ENCODE peak calls at places on chromosomes 1 and 21, in four cellular contexts. I, Y, K and T are unnamed samples.
A peak's percentile ranks its signal among the peaks of the same experiment; 100 is the strongest.

GRCh38 chr1:34188418-34188817 is 11.7 kb downstream of the C1orf94 start:
- DNase-seq in I (no peak), Y (no peak), K (no peak), T (no peak)

GRCh38 chr1:158101944-158102343 is 78.8 kb upstream of the CD1D start:
- DNase-seq in I (no peak), Y (no peak), K (peak; percentile 19), T (peak; percentile 51)

GRCh38 chr1:108830119-108831008 is 26.5 kb downstream of the AKNAD1 start:
- DNase-seq in I (peak; percentile 44), Y (peak; percentile 90), K (peak; percentile 89), T (peak; percentile 95)

GRCh38 chr1:194227157-194227556 is 1040.7 kb upstream of the B3GALT2 start:
- DNase-seq in I (no peak), Y (no peak), K (no peak), T (peak; percentile 43)

GRCh38 chr1:22528451-22528850 is 34.8 kb upstream of the EPHA8 start:
- DNase-seq in I (no peak), Y (no peak), K (no peak), T (no peak)

GRCh38 chr1:172581779-172582178 is 48.8 kb downstream of the SUCO start:
- DNase-seq in I (no peak), Y (peak; percentile 47), K (peak; percentile 49), T (no peak)

GRCh38 chr1:186977266-186977957 is 148.7 kb downstream of the PLA2G4A start:
- DNase-seq in I (no peak), Y (peak; percentile 18), K (no peak), T (no peak)

GRCh38 chr21:25903599-25903998 is 168.8 kb downstream of the GABPA start:
- DNase-seq in I (no peak), Y (no peak), K (no peak), T (no peak)

GRCh38 chr1:1914842-1915692 is at the start of gene CALML6:
- DNase-seq in I (peak; percentile 11), Y (no peak), K (no peak), T (no peak)

GRCh38 chr1:177017453-177017852 is 147.1 kb downstream of the ASTN1 start:
- DNase-seq in I (no peak), Y (no peak), K (no peak), T (no peak)

GRCh38 chr1:204495078-204495753 is 611 bp upstream of the PIK3C2B start:
- DNase-seq in I (no peak), Y (no peak), K (no peak), T (peak; percentile 34)

GRCh38 chr1:26296340-26297056 is 9.9 kb downstream of the UBXN11 start:
- DNase-seq in I (no peak), Y (no peak), K (no peak), T (no peak)

GRCh38 chr1:109532365-109533136 is 7.1 kb upstream of the GPR61 start:
- DNase-seq in I (peak; percentile 89), Y (peak; percentile 82), K (peak; percentile 84), T (peak; percentile 82)

GRCh38 chr1:17089496-17089895 is 29.8 kb downstream of the PADI2 start:
- DNase-seq in I (no peak), Y (no peak), K (no peak), T (no peak)

GRCh38 chr1:228370941-228371740 is 35.5 kb downstream of the TRIM11 start:
- DNase-seq in I (no peak), Y (no peak), K (no peak), T (peak; percentile 70)

GRCh38 chr1:153277852-153278251 is 18.4 kb downstream of the LORICRIN start:
- DNase-seq in I (peak; percentile 35), Y (no peak), K (no peak), T (peak; percentile 75)

GRCh38 chr21:23936224-23936623 is 1671.1 kb downstream of the MRPL39 start:
- DNase-seq in I (no peak), Y (peak; percentile 21), K (peak; percentile 4), T (peak; percentile 53)

GRCh38 chr1:32872189-32872898 is 1.6 kb upstream of the FNDC5 start:
- DNase-seq in I (peak; percentile 75), Y (peak; percentile 66), K (peak; percentile 68), T (peak; percentile 63)

GRCh38 chr1:75035536-75035935 is 98.7 kb upstream of the LHX8 start:
- DNase-seq in I (no peak), Y (no peak), K (no peak), T (peak; percentile 7)

GRCh38 chr21:16073571-16073970 is 343.8 kb downstream of the USP25 start:
- DNase-seq in I (no peak), Y (no peak), K (no peak), T (no peak)
- H3K4me3 ChIP-seq in I (no peak overlapping the region), Y (no peak overlapping the region), K (no peak overlapping the region), T (no peak overlapping the region)

GRCh38 chr1:45545019-45545493 is 5.6 kb upstream of the AKR1A1 start:
- DNase-seq in I (no peak), Y (no peak), K (no peak), T (peak; percentile 18)
- H3K4me3 ChIP-seq in I (no peak overlapping the region), Y (no peak overlapping the region), K (no peak overlapping the region), T (no peak overlapping the region)

DNA sequence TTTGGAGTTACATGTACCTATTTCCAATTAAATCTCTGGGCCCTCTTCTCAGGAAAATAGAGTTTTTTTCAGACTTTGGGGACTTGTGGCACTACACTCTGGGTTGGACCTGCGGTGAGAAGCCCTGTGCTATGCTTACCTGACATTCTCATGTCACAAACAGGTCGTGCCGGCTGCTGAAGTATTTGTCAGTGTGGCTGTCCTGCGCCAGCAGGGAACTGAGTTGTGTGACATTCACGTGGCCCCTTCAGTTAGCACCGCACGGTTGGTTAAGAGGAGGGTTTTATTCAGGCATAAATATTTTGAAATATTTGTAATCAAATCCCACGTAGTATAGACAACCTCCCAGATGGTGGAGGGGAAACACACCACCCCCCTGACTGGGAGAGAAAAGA is 6.3 kb upstream of the COL6A2 start:
- DNase-seq in I (no peak), Y (no peak), K (no peak), T (no peak)
- H3K4me3 ChIP-seq in I (no peak overlapping the region), Y (peak overlapping the region; percentile 22), K (no peak overlapping the region), T (no peak overlapping the region)

GRCh38 chr1:41362357-41362721 is 1.1 kb downstream of the FOXO6 start:
- DNase-seq in I (no peak), Y (no peak), K (no peak), T (no peak)
- H3K4me3 ChIP-seq in I (no peak overlapping the region), Y (no peak overlapping the region), K (peak overlapping the region; percentile 79), T (peak overlapping the region; percentile 66)

GRCh38 chr1:152034654-152035405 is 2.0 kb downstream of the S100A11 start:
- DNase-seq in I (peak; percentile 72), Y (peak; percentile 74), K (peak; percentile 71), T (peak; percentile 90)
- H3K4me3 ChIP-seq in I (no peak overlapping the region), Y (peak overlapping the region; percentile 83), K (no peak overlapping the region), T (peak overlapping the region; percentile 77)

GRCh38 chr1:156860639-156861423 is at the start of gene NTRK1:
- DNase-seq in I (peak; percentile 31), Y (peak; percentile 25), K (peak; percentile 36), T (peak; percentile 38)

GRCh38 chr1:156859523-156860112 is 701 bp upstream of the INSRR start:
- DNase-seq in I (no peak), Y (peak; percentile 19), K (peak; percentile 32), T (peak; percentile 35)

GRCh38 chr1:156858959-156859522 is at the start of gene INSRR:
- DNase-seq in I (no peak), Y (peak; percentile 19), K (peak; percentile 26), T (no peak)

GRCh38 chr1:156858555-156858956 is 361 bp downstream of the INSRR start:
- DNase-seq in I (no peak), Y (no peak), K (no peak), T (no peak)

DNA sequence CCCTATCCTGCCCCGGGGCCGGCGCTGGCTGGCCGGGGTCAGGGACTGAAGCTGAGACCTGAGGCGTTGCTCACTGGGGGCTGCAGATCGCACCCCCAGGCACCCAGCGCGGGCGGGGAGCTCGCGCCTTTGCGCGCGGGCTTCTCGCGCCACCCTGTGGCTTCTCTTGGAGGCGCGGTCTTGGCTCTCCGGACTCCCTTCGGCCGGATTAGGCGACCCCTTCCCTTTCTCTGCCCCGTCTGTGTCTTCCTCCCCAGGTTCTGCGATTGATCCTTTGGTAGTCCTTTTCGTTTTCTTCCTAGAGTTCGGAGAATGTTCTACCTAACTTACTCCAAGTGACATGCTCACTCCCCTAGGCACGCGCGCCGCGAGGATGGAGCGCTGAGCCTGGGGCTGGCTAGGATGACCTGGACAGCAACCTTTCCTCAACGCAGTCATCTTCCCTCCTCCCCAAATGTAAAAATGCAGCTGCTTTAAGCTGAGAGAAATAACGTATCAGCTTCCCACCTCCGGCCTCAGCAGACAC is 489 bp upstream of the NTRK1 start:
- DNase-seq in I (peak; percentile 30), Y (peak; percentile 45), K (peak; percentile 54), T (peak; percentile 65)
- H3K4me3 ChIP-seq in I (no peak overlapping the region), Y (peak overlapping the region; percentile 35), K (peak overlapping the region; percentile 17), T (peak overlapping the region; percentile 63)

GRCh38 chr1:225654277-225654597 is 1.3 kb upstream of the ENAH start:
- DNase-seq in I (no peak), Y (no peak), K (no peak), T (no peak)
- H3K4me3 ChIP-seq in I (no peak overlapping the region), Y (peak overlapping the region; percentile 83), K (peak overlapping the region; percentile 94), T (peak overlapping the region; percentile 83)